ENCODE peak calls at places on chromosome 19, in six cellular contexts. C, X, G, R, L and P are unnamed samples.

GRCh38 chr19:8305798-8306197 is 2.4 kb downstream of the CD320 start:
- DNase-seq in X (no peak), C (no peak), G (no peak), L (no peak), R (no peak), P (peak)

GRCh38 chr19:20925481-20925880 is 2.4 kb downstream of the ZNF85 start:
- DNase-seq in X (no peak), G (no peak), L (no peak), C (no peak), R (no peak), P (no peak)

GRCh38 chr19:43433689-43434088 is 19.0 kb downstream of the TEX101 start:
- DNase-seq in C (no peak), X (no peak), G (no peak), L (no peak), R (no peak), P (no peak)

GRCh38 chr19:35757231-35757748 is 461 bp upstream of the HSPB6 start:
- DNase-seq in L (peak), G (peak), C (no peak), X (peak), R (no peak), P (peak)

GRCh38 chr19:29662604-29663404 is 2.5 kb upstream of the PLEKHF1 start:
- DNase-seq in L (peak), R (no peak), X (peak), G (peak), C (no peak), P (peak)

GRCh38 chr19:28737021-28737525 is 475.9 kb downstream of the UQCRFS1 start:
- DNase-seq in L (no peak), G (no peak), C (no peak), X (peak), R (no peak), P (no peak)

GRCh38 chr19:28980236-28980868 is 232.6 kb downstream of the UQCRFS1 start:
- DNase-seq in C (no peak), L (no peak), G (no peak), R (no peak), X (peak), P (no peak)

GRCh38 chr19:41994521-41994971 is 516 bp upstream of the ATP1A3 start:
- DNase-seq in C (no peak), R (no peak), G (no peak), L (no peak), X (no peak), P (no peak)

GRCh38 chr19:19606021-19606420 is 12.5 kb downstream of the PBX4 start:
- DNase-seq in X (no peak), C (peak), G (no peak), R (no peak), L (no peak), P (no peak)

GRCh38 chr19:40229926-40230417 is 3.5 kb upstream of the CCNP start:
- DNase-seq in L (no peak), X (no peak), G (no peak), C (no peak), R (no peak), P (no peak)